ENCODE peak calls at places on chromosomes 7 and 10, in eight cellular contexts. L is GM18507; C is left colon; V is iris pigment epithelial cell; Q is naive thymus-derived CD8-positive, alpha-beta T cell; J is myocyte; U is AG09309; I is heart left ventricle. F is an unnamed sample.

GRCh38 chr7:29877196-29877595 is 70.9 kb downstream of the WIPF3 start:
- DNase-seq in V (no peak), U (no peak), Q (no peak), I (no peak), J (peak; percentile 51), L (no peak), C (no peak), F (no peak)

GRCh38 chr7:131385039-131385605 is 57.4 kb downstream of the MKLN1 start:
- DNase-seq in L (no peak), Q (no peak), C (no peak), J (no peak), U (no peak), I (no peak), V (peak; percentile 60), F (no peak)

GRCh38 chr10:102537367-102537766 is 33.6 kb downstream of the SUFU start:
- DNase-seq in C (no peak), V (no peak), Q (no peak), L (no peak), U (no peak), I (no peak), J (no peak), F (no peak)

GRCh38 chr7:98202367-98203195 is 8.7 kb upstream of the BHLHA15 start:
- DNase-seq in C (peak; percentile 59), U (no peak), V (no peak), L (peak; percentile 83), Q (peak; percentile 66), J (peak; percentile 74), I (no peak), F (no peak)

GRCh38 chr7:105149827-105150226 is 135.8 kb downstream of the KMT2E start:
- DNase-seq in I (no peak), J (peak; percentile 17), V (peak; percentile 66), C (no peak), U (peak; percentile 24), Q (no peak), L (no peak), F (no peak)

GRCh38 chr10:79328147-79328701 is 19.0 kb upstream of the PPIF start:
- DNase-seq in U (no peak), C (no peak), V (no peak), L (no peak), I (no peak), J (no peak), Q (no peak), F (no peak)

GRCh38 chr10:117004627-117005453 is at the start of gene SHTN1:
- DNase-seq in V (peak; percentile 62), L (no peak), U (no peak), Q (no peak), I (peak; percentile 57), J (peak; percentile 69), C (peak; percentile 88), F (peak; percentile 7)

GRCh38 chr10:110634527-110635209 is 9.5 kb upstream of the RBM20 start:
- DNase-seq in I (peak; percentile 79), C (peak; percentile 56), L (no peak), J (peak; percentile 81), U (no peak), Q (no peak), V (no peak), F (no peak)

GRCh38 chr10:110636932-110637557 is 7.1 kb upstream of the RBM20 start:
- DNase-seq in U (no peak), L (no peak), C (no peak), V (no peak), I (peak; percentile 77), Q (no peak), J (peak; percentile 62), F (no peak)

GRCh38 chr7:44213206-44213871 is 12.6 kb downstream of the YKT6 start:
- DNase-seq in V (no peak), U (no peak), Q (no peak), L (no peak), C (peak; percentile 18), I (no peak), J (no peak), F (no peak)

GRCh38 chr7:2710901-2711551 is 23.0 kb downstream of the AMZ1 start:
- DNase-seq in L (no peak), U (no peak), V (peak; percentile 34), Q (no peak), C (no peak), I (no peak), J (peak; percentile 20), F (peak; percentile 18)

GRCh38 chr7:68770649-68771048 is 827.6 kb upstream of the AUTS2 start:
- DNase-seq in J (no peak), Q (no peak), I (peak; percentile 32), L (no peak), V (no peak), U (no peak), C (no peak), F (no peak)

F was measured in effector memory CD4-positive, alpha-beta T cell.